ENCODE peak calls at places on chromosomes 13 and 19, in five cellular contexts. N is body of pancreas, Y is Peyer's patch, K is breast epithelium, I is stomach. D is an unnamed sample.

GRCh38 chr19:41774515-41774980 is 19.2 kb downstream of the CEACAM6 start:
- DNase-seq in Y (no peak), K (peak), I (peak), N (peak), D (no peak)

GRCh38 chr13:102696465-102696864 is 1.6 kb upstream of the METTL21C start:
- DNase-seq in I (no peak), N (no peak), Y (no peak), K (no peak), D (no peak)

GRCh38 chr13:38496956-38497355 is 147.3 kb downstream of the UFM1 start:
- DNase-seq in Y (no peak), I (no peak), K (no peak), N (no peak), D (no peak)

GRCh38 chr13:24115671-24116070 is 44.8 kb upstream of the SPATA13 start:
- DNase-seq in N (no peak), K (no peak), Y (no peak), I (no peak), D (no peak)

GRCh38 chr19:51524661-51525264 is 6.7 kb downstream of the SIGLEC6 start:
- DNase-seq in Y (no peak), N (no peak), K (no peak), I (no peak), D (peak)

GRCh38 chr19:52200044-52200443 is 10.2 kb downstream of the PPP2R1A start:
- DNase-seq in Y (no peak), I (no peak), N (no peak), K (peak), D (no peak)

GRCh38 chr13:56110751-56111150 is 1030.0 kb upstream of the PRR20A start:
- DNase-seq in I (no peak), Y (no peak), N (no peak), K (no peak), D (no peak)

GRCh38 chr13:97310809-97311436 is 88.8 kb downstream of the MBNL2 start:
- DNase-seq in I (no peak), K (no peak), Y (no peak), N (no peak), D (no peak)

GRCh38 chr13:84896128-84896527 is 903.1 kb downstream of the SLITRK6 start:
- DNase-seq in I (no peak), Y (no peak), K (no peak), N (peak), D (peak)

GRCh38 chr13:76385606-76386005 is 500.6 kb downstream of the KCTD12 start:
- DNase-seq in K (no peak), I (no peak), Y (no peak), N (no peak), D (no peak)

GRCh38 chr19:38707512-38708114 is 36.7 kb downstream of the CAPN12 start:
- DNase-seq in K (peak), Y (no peak), N (peak), I (peak), D (no peak)

GRCh38 chr13:27309967-27310598 is 39.5 kb downstream of the RASL11A start:
- DNase-seq in Y (no peak), N (no peak), K (no peak), I (no peak), D (peak)

GRCh38 chr19:42273407-42274064 is 4.5 kb downstream of the CIC start:
- DNase-seq in K (no peak), Y (no peak), I (no peak), N (no peak), D (no peak)

GRCh38 chr13:18212873-18213272 is 968.8 kb downstream of the TUBA3C start:
- DNase-seq in N (no peak), I (no peak), Y (no peak), K (no peak), D (no peak)

GRCh38 chr13:63999614-64000013 is 2584.0 kb upstream of the PCDH20 start:
- DNase-seq in N (no peak), Y (no peak), I (no peak), K (no peak), D (no peak)

GRCh38 chr13:93244918-93245280 is 18.3 kb downstream of the GPC6 start:
- DNase-seq in I (no peak), Y (no peak), N (no peak), K (no peak), D (no peak)

GRCh38 chr13:21949818-21950429 is 279.1 kb downstream of the FGF9 start:
- DNase-seq in Y (no peak), I (no peak), K (no peak), N (no peak), D (no peak)

GRCh38 chr13:66532845-66533244 is 697.3 kb downstream of the PCDH9 start:
- DNase-seq in K (no peak), Y (no peak), I (no peak), N (no peak), D (no peak)

GRCh38 chr13:95129004-95129403 is 172.2 kb downstream of the ABCC4 start:
- DNase-seq in N (no peak), K (no peak), Y (no peak), I (no peak), D (no peak)

GRCh38 chr13:38535271-38535670 is 151.6 kb upstream of the FREM2 start:
- DNase-seq in N (no peak), I (no peak), K (no peak), Y (no peak), D (no peak)

GRCh38 chr13:39910833-39911232 is 255.4 kb downstream of the COG6 start:
- DNase-seq in I (no peak), K (peak), N (no peak), Y (no peak), D (no peak)

GRCh38 chr19:33622809-33623511 is 1.2 kb downstream of the CHST8 start:
- DNase-seq in Y (no peak), K (no peak), N (no peak), I (no peak), D (no peak)

GRCh38 chr19:2041686-2042484 is 9.2 kb downstream of the MKNK2 start:
- DNase-seq in Y (peak), I (peak), K (peak), N (peak), D (peak)

GRCh38 chr19:7681336-7682174 is 922 bp downstream of the TRAPPC5 start:
- DNase-seq in K (peak), Y (peak), I (peak), N (peak), D (peak)

GRCh38 chr13:71828564-71828963 is 38.4 kb downstream of the DACH1 start:
- DNase-seq in Y (no peak), K (no peak), N (no peak), I (no peak), D (no peak)

GRCh38 chr13:27662738-27663470 is 41.2 kb downstream of the POLR1D start:
- DNase-seq in N (no peak), K (no peak), I (no peak), Y (no peak), D (no peak)

GRCh38 chr13:69857188-69857821 is 250.3 kb upstream of the ATXN8OS start:
- DNase-seq in K (no peak), I (no peak), Y (no peak), N (no peak), D (peak)

GRCh38 chr13:106802917-106803316 is 235.0 kb upstream of the ARGLU1 start:
- DNase-seq in I (no peak), N (no peak), Y (no peak), K (no peak), D (no peak)

GRCh38 chr13:72113070-72113469 is 246.1 kb upstream of the DACH1 start:
- DNase-seq in N (no peak), K (no peak), I (no peak), Y (no peak), D (no peak)

GRCh38 chr13:43061496-43062280 is 38.3 kb downstream of the DNAJC15 start:
- DNase-seq in N (no peak), K (no peak), Y (no peak), I (no peak), D (no peak)

GRCh38 chr19:5623397-5624153 is 692 bp downstream of the SAFB start:
- DNase-seq in K (peak), Y (no peak), N (peak), I (no peak), D (no peak)

GRCh38 chr19:43767818-43768217 is 13.0 kb downstream of the KCNN4 start:
- DNase-seq in K (no peak), I (no peak), Y (no peak), N (no peak), D (no peak)

GRCh38 chr19:43148233-43148632 is 38.1 kb downstream of the PSG5 start:
- DNase-seq in K (peak), N (no peak), Y (no peak), I (no peak), D (no peak)

GRCh38 chr13:39037410-39037879 is 444 bp downstream of the PROSER1 start:
- DNase-seq in Y (no peak), N (no peak), I (no peak), K (peak), D (no peak)

GRCh38 chr13:73835138-73835721 is 299.0 kb downstream of the KLF12 start:
- DNase-seq in I (no peak), N (no peak), Y (no peak), K (no peak), D (peak)

GRCh38 chr13:50951366-50951765 is 41.8 kb downstream of the RNASEH2B start:
- DNase-seq in N (no peak), K (no peak), I (no peak), Y (no peak), D (no peak)

GRCh38 chr13:19156013-19156825 is 25.4 kb downstream of the TUBA3C start:
- DNase-seq in Y (no peak), N (no peak), K (no peak), I (no peak), D (no peak)

DNA sequence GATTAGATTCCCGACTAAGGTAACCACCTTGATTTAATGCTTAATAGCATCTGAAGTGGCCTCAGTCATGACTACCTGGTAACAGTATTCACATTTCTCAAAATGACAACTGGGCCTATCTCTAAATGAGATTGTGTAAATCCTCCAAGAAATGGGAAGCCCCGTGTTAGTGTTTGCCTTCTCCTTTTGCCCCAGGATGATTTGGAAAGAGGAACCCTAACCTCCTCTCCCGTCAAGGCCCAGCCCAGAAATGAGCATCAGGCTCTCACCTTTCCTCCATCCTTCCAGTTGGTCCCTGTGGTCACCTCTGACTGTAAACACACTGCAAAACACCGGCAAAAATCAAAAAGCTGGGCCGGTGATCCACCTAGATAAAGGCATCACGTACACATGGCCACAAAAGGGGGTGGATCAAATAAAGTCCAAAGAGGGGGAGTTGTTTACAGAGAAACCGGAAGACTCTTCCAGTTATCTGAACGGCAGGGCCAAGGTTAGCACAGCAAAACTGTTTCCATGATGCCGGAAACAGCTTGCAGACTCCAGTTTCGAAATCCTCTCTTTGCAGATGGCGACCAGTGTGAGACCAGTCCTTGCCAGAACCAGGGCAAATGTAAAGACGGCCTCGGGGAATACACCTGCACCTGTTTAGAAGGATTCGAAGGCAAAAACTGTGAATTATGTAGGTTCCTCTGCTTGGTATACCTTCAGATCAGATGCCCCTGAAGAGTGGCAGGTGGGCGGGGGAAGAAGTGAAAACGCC is 16.4 kb downstream of the F10 start:
- DNase-seq in I (peak), Y (no peak), K (no peak), N (no peak), D (no peak)
- TF ChIP-seq POLR2A in I (no peak), Y (no peak), K (no peak), N (no peak), D (no peak)

DNA sequence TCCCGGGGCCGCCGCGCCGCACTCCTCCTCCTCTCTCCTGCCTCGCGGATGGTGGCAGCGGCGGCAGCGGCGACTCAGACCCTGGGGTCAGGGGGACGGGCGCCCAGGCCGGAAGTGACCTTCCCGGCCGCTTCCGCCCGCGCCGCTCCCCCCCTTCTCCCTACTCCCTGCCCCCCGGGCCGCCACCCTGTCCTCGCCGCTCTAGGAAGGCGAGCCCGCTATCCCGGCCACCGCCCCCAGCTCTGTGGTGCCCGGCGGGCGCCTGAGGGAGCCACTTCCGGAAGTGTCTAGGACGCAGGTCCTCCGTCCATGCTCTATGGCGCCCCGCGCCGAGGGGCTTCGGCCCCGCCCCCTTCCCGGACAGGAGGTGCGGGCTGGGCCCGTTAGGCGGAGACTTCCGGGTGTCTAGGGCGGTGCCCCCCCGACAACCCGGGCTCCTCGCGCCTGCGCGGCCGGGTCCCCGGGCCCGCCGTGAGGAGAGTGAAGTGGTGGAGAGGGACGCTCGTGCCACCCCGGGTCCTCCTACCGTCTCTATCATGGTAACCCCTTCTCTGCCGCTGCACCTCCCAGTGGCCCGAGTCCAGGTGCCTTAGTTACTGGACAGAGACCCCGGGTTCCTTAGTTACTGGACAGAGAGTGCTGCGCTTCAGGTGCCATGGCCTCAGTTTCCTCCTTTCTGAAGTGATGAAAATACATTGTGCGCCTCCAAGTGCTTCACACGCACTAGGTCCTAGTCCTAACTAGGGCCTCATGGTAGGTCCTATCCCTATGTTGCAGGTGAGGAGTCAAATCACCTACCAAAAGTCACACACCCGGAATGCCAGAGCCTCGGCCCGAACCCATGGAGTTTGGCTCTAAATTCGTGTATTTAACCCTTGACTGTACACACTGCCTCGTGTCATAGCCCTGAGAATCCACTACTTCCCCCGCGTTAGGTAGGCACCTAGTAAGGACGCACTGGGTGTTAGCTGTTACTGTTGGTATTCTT is at the start of gene ZNF787:
- DNase-seq in I (peak), Y (peak), K (peak), N (peak), D (peak)
- TF ChIP-seq POLR2A in I (no peak), Y (peak), K (peak), N (peak), D (peak)

DNA sequence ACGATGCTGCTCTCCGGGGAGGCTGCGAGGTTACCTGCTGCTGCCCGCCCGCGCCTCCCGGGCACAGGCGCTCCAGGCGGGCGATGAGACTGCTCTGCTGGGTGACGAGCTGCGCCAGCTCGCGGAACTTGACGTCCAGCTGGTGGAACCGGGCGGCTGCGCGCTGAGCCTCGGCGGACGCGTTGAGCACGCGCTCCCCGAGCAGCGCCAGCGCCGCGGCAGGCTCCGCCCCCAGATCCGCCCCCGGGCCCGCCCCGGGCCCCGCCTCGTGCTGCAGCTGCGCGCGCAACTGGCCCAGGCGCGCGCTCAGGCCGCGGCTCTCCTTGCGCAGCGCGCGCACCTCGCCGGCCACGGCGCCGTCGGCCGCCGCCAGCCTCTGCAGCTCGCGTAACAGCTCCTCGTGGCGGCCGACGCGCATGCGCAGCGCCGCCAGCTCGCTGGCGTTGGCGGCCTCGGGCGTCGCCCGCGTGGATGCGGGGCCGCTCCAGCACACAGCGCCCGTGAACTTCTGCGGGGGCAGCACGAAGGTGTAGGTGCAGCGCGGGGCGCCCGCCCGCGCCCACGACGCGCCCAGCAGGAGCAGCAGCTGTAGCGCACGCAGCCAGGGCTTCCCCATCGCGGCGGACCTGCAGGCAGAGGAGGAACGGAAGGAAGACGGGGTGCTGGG is 6.4 kb downstream of the ANGPTL6 start:
- DNase-seq in N (peak), I (peak), K (peak), Y (peak), D (peak)
- TF ChIP-seq POLR2A in N (peak), I (no peak), K (no peak), Y (peak), D (peak)

GRCh38 chr19:50419580-50420035 is 870 bp downstream of the SPIB start:
- DNase-seq in N (no peak), Y (peak), K (no peak), I (no peak), D (no peak)
- TF ChIP-seq POLR2A in N (no peak), Y (no peak), K (no peak), I (no peak), D (no peak)

GRCh38 chr19:49109569-49110233 is 4.5 kb upstream of the LIN7B start:
- DNase-seq in N (no peak), I (no peak), Y (no peak), K (no peak), D (no peak)
- TF ChIP-seq POLR2A in N (no peak), I (no peak), Y (no peak), K (no peak), D (no peak)

GRCh38 chr19:11767633-11768133 is 883 bp downstream of the ZNF441 start:
- DNase-seq in K (peak), N (peak), Y (peak), I (peak), D (peak)
- TF ChIP-seq POLR2A in K (no peak), N (no peak), Y (peak), I (no peak), D (no peak)

DNA sequence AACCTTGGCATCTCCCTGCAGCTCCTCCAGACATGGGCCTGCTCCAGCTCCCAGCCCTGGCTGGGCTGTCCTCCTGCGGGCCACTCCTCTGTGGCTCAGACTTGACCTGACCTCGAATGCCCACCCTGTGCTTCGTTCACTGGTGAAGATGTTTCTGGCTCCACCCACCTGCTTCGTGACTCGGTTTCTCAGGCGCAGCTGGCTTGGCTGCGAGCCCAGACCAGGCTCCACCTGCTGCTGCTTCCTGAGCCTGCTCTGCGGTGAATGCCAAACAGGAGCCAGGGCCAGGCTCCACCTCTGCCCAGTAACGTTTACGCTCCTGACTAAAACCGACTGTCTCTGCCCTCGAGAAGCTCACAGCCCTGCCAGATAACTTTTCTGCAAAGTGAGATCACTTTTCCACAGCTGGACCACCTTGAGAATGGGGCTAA is 8.9 kb upstream of the RSPH6A start:
- DNase-seq in N (peak), Y (no peak), I (peak), K (peak), D (no peak)
- TF ChIP-seq POLR2A in N (no peak), Y (no peak), I (no peak), K (no peak), D (no peak)

GRCh38 chr19:18559685-18560084 is 2.0 kb downstream of the KXD1 start:
- DNase-seq in K (no peak), Y (no peak), N (no peak), I (no peak), D (no peak)

GRCh38 chr19:18558202-18558555 is 509 bp downstream of the KXD1 start:
- DNase-seq in N (no peak), K (no peak), Y (no peak), I (no peak), D (no peak)

GRCh38 chr19:18558595-18558994 is 925 bp downstream of the KXD1 start:
- DNase-seq in Y (no peak), K (no peak), I (no peak), N (no peak), D (no peak)

GRCh38 chr19:18562086-18562485 is 4.4 kb downstream of the KXD1 start:
- DNase-seq in K (peak), N (no peak), I (no peak), Y (no peak), D (no peak)

GRCh38 chr19:18557474-18558201 is at the start of gene KXD1:
- DNase-seq in I (peak), N (peak), K (peak), Y (peak), D (peak)
- TF ChIP-seq POLR2A in I (no peak), N (peak), K (peak), Y (peak), D (peak)